ENCODE peak calls at places on chromosomes 4 and X, in ten cellular contexts. Q, R, T, G, O, H, W, D, Y and K are unnamed samples.

GRCh38 chr4:25810815-25811690 is 51.7 kb downstream of the SEL1L3 start:
- DNase-seq in Y (no peak), T (no peak), W (no peak), Q (no peak), H (no peak), G (no peak), D (peak), R (peak), O (peak), K (no peak)

GRCh38 chrX:132957211-132958085 is 981 bp downstream of the HS6ST2 start:
- DNase-seq in G (peak), D (no peak), O (no peak), Q (peak), Y (no peak), T (no peak), W (no peak), R (no peak), H (no peak), K (peak)

GRCh38 chr4:21380861-21381260 is 567.7 kb downstream of the KCNIP4 start:
- DNase-seq in R (no peak), Y (no peak), H (no peak), T (no peak), O (no peak), D (no peak), W (no peak), G (peak), Q (peak), K (no peak)

GRCh38 chr4:74624351-74625151 is 169.8 kb downstream of the BTC start:
- DNase-seq in O (peak), Y (no peak), G (no peak), H (no peak), R (peak), D (peak), Q (no peak), W (no peak), T (no peak), K (no peak)

GRCh38 chr4:169418846-169419245 is 148.1 kb upstream of the SH3RF1 start:
- DNase-seq in H (no peak), O (no peak), Y (no peak), T (no peak), G (no peak), D (no peak), W (no peak), R (peak), Q (no peak), K (no peak)

GRCh38 chrX:153515435-153515834 is 2.0 kb upstream of the ATP2B3 start:
- DNase-seq in H (no peak), G (no peak), D (no peak), W (no peak), Y (no peak), R (no peak), T (no peak), O (no peak), Q (no peak), K (no peak)

GRCh38 chr4:19380600-19380999 is 871.1 kb upstream of the SLIT2 start:
- DNase-seq in W (no peak), Y (no peak), O (no peak), T (no peak), R (peak), H (no peak), Q (no peak), D (no peak), G (no peak), K (no peak)

GRCh38 chrX:103393487-103393886 is 17.1 kb downstream of the BEX3 start:
- DNase-seq in G (no peak), R (no peak), Q (no peak), T (no peak), H (no peak), Y (no peak), D (no peak), O (no peak), W (no peak), K (no peak)

GRCh38 chr4:109011241-109012031 is 248.6 kb upstream of the ETNPPL start:
- DNase-seq in W (no peak), G (no peak), O (no peak), R (no peak), Q (no peak), D (no peak), H (no peak), T (no peak), Y (no peak), K (no peak)

GRCh38 chrX:139026406-139027200 is 315.1 kb upstream of the FGF13 start:
- DNase-seq in H (no peak), O (no peak), D (no peak), Q (no peak), Y (no peak), G (no peak), W (no peak), T (no peak), R (no peak), K (no peak)

GRCh38 chrX:9369802-9370291 is 95.0 kb upstream of the TBL1X start:
- DNase-seq in D (no peak), Q (no peak), R (no peak), T (peak), O (no peak), Y (no peak), H (no peak), G (no peak), W (no peak), K (no peak)

GRCh38 chr4:140102406-140102805 is 51.6 kb downstream of the MAML3 start:
- DNase-seq in G (no peak), H (no peak), O (no peak), Q (no peak), W (no peak), Y (no peak), T (peak), D (no peak), R (no peak), K (no peak)

GRCh38 chr4:113945906-113946305 is 33.5 kb downstream of the ARSJ start:
- DNase-seq in G (no peak), W (no peak), T (no peak), D (no peak), H (no peak), R (peak), Y (no peak), Q (no peak), O (no peak), K (no peak)

GRCh38 chr4:108120789-108121188 is 47.9 kb downstream of the LEF1 start:
- DNase-seq in Q (no peak), W (no peak), R (no peak), D (no peak), Y (no peak), H (no peak), T (no peak), O (no peak), G (no peak), K (no peak)

GRCh38 chrX:68724531-68725020 is 77.1 kb downstream of the STARD8 start:
- DNase-seq in H (no peak), R (no peak), O (no peak), Y (no peak), W (no peak), Q (no peak), G (no peak), T (no peak), D (no peak), K (no peak)

GRCh38 chr4:54333657-54334056 is 104.6 kb downstream of the PDGFRA start:
- DNase-seq in R (no peak), D (no peak), W (no peak), Y (no peak), H (no peak), O (no peak), G (peak), T (no peak), Q (no peak), K (no peak)

GRCh38 chr4:168942985-168943384 is 67.1 kb downstream of the CBR4 start:
- DNase-seq in D (peak), H (no peak), Q (no peak), T (no peak), G (no peak), R (no peak), W (no peak), O (no peak), Y (no peak), K (peak)

GRCh38 chr4:179867300-179867878 is 2375.8 kb upstream of the TENM3 start:
- DNase-seq in Q (no peak), R (no peak), T (peak), H (no peak), D (peak), W (no peak), O (peak), Y (no peak), G (peak), K (peak)

GRCh38 chr4:153447175-153447887 is 18.8 kb upstream of the TMEM131L start:
- DNase-seq in H (no peak), W (no peak), G (no peak), Y (no peak), Q (no peak), O (no peak), T (no peak), R (no peak), D (no peak), K (peak)

GRCh38 chr4:76993787-76994641 is 44.5 kb downstream of the SEPTIN11 start:
- DNase-seq in D (no peak), W (peak), Q (no peak), G (peak), Y (no peak), R (peak), O (no peak), T (peak), H (peak), K (no peak)

GRCh38 chr4:133154725-133155124 is 5.6 kb downstream of the PCDH10 start:
- DNase-seq in Q (no peak), R (peak), H (no peak), Y (no peak), D (peak), G (peak), O (no peak), W (no peak), T (no peak), K (peak)

GRCh38 chrX:72573158-72573511 is 492 bp upstream of the HDAC8 start:
- DNase-seq in H (no peak), W (peak), Y (no peak), G (no peak), T (no peak), O (no peak), R (no peak), D (no peak), Q (no peak), K (no peak)

GRCh38 chrX:9765072-9765736 is 443 bp downstream of the GPR143 start:
- DNase-seq in Y (no peak), H (no peak), G (no peak), Q (no peak), O (no peak), D (no peak), T (no peak), W (no peak), R (no peak), K (no peak)

GRCh38 chr4:125043453-125043852 is 271.3 kb upstream of the FAT4 start:
- DNase-seq in R (no peak), G (no peak), H (no peak), Q (no peak), W (no peak), T (no peak), O (no peak), D (no peak), Y (no peak), K (no peak)

GRCh38 chr4:159278399-159278798 is 175.5 kb downstream of the RAPGEF2 start:
- DNase-seq in Q (no peak), W (no peak), H (no peak), G (no peak), D (no peak), T (no peak), Y (no peak), R (peak), O (no peak), K (no peak)

GRCh38 chrX:57282568-57282967 is 3.9 kb upstream of the FAAH2 start:
- DNase-seq in Q (no peak), T (no peak), D (no peak), G (no peak), H (no peak), Y (no peak), W (no peak), O (no peak), R (no peak), K (no peak)

GRCh38 chrX:267771-268261 is 13.4 kb upstream of the PLCXD1 start:
- DNase-seq in Y (no peak), W (no peak), T (no peak), H (no peak), Q (no peak), G (no peak), O (no peak), R (no peak), D (no peak), K (no peak)

GRCh38 chr4:2858451-2859217 is 15.0 kb downstream of the ADD1 start:
- DNase-seq in D (no peak), R (peak), W (no peak), Y (no peak), T (no peak), H (no peak), O (no peak), Q (no peak), G (no peak), K (no peak)

GRCh38 chr4:3697033-3697432 is 69.2 kb upstream of the ADRA2C start:
- DNase-seq in T (no peak), Y (no peak), Q (no peak), W (no peak), H (no peak), R (no peak), D (no peak), O (no peak), G (no peak), K (no peak)

GRCh38 chr4:146342600-146343192 is 128.4 kb downstream of the REELD1 start:
- DNase-seq in Q (peak), H (no peak), T (no peak), D (peak), R (peak), W (no peak), G (no peak), O (peak), Y (no peak), K (no peak)

GRCh38 chrX:7132335-7133035 is 15.0 kb upstream of the STS start:
- DNase-seq in W (no peak), R (peak), T (no peak), G (no peak), Q (no peak), Y (no peak), O (peak), D (peak), H (no peak), K (peak)

GRCh38 chr4:129140521-129140920 is 44.6 kb downstream of the C4orf33 start:
- DNase-seq in H (no peak), Y (no peak), Q (no peak), T (no peak), W (no peak), G (no peak), R (no peak), O (no peak), D (no peak), K (no peak)

GRCh38 chr4:188031751-188032150 is 36.2 kb downstream of the ZFP42 start:
- DNase-seq in T (no peak), W (no peak), G (no peak), O (no peak), Q (no peak), R (no peak), Y (no peak), H (no peak), D (no peak), K (no peak)